ENCODE peak calls at places on chromosomes 2 and 18, in ten cellular contexts. L, Y, Z, A, T, X, M, G, S and Q are unnamed samples.

GRCh38 chr2:101473581-101473910 is 1.4 kb downstream of the RFX8 start:
- DNase-seq in L (no peak), Y (no peak), Z (peak; percentile 7), A (peak; percentile 26), T (no peak), X (no peak), M (peak; percentile 45), G (no peak), S (no peak), Q (no peak)

GRCh38 chr18:50192903-50193795 is 1.8 kb downstream of the MYO5B start:
- DNase-seq in L (no peak), Y (no peak), Z (peak; percentile 4), A (no peak), T (no peak), X (no peak), M (no peak), G (no peak), S (no peak), Q (no peak)

GRCh38 chr18:48825101-48825745 is 125.5 kb downstream of the SMAD7 start:
- DNase-seq in L (no peak), Y (no peak), Z (no peak), A (no peak), T (no peak), X (no peak), M (no peak), G (no peak), S (no peak), Q (no peak)

GRCh38 chr2:222861411-222862067 is 703 bp downstream of the ACSL3 start:
- DNase-seq in L (peak; percentile 30), Y (peak; percentile 29), Z (no peak), A (peak; percentile 41), T (no peak), X (no peak), M (no peak), G (peak; percentile 51), S (no peak), Q (peak; percentile 46)

GRCh38 chr2:164840458-164840929 is 1.1 kb downstream of the COBLL1 start:
- DNase-seq in L (peak; percentile 13), Y (no peak), Z (peak; percentile 37), A (peak; percentile 8), T (no peak), X (no peak), M (no peak), G (peak; percentile 44), S (no peak), Q (peak; percentile 53)

GRCh38 chr2:158458617-158458920 is 1.8 kb downstream of the PKP4 start:
- DNase-seq in L (no peak), Y (peak; percentile 27), Z (no peak), A (no peak), T (no peak), X (no peak), M (no peak), G (no peak), S (no peak), Q (no peak)

GRCh38 chr2:191666241-191666640 is 11.7 kb upstream of the NABP1 start:
- DNase-seq in L (no peak), Y (no peak), Z (no peak), A (no peak), T (no peak), X (no peak), M (no peak), G (no peak), S (no peak), Q (no peak)

GRCh38 chr2:106269591-106270291 is 75.6 kb upstream of the UXS1 start:
- DNase-seq in L (peak; percentile 47), Y (no peak), Z (peak; percentile 34), A (no peak), T (no peak), X (no peak), M (no peak), G (peak; percentile 55), S (no peak), Q (no peak)

GRCh38 chr2:84878459-84878858 is 2.4 kb downstream of the TRABD2A start:
- DNase-seq in L (no peak), Y (no peak), Z (no peak), A (no peak), T (no peak), X (no peak), M (no peak), G (no peak), S (no peak), Q (no peak)

GRCh38 chr2:150159300-150159699 is 328.2 kb downstream of the RND3 start:
- DNase-seq in L (no peak), Y (no peak), Z (no peak), A (no peak), T (no peak), X (no peak), M (no peak), G (no peak), S (no peak), Q (no peak)

GRCh38 chr2:215907147-215907546 is 106.2 kb downstream of the MREG start:
- DNase-seq in L (no peak), Y (no peak), Z (no peak), A (no peak), T (no peak), X (no peak), M (no peak), G (no peak), S (no peak), Q (no peak)

GRCh38 chr2:46196871-46197462 is 100.2 kb upstream of the EPAS1 start:
- DNase-seq in L (no peak), Y (no peak), Z (no peak), A (no peak), T (peak; percentile 36), X (no peak), M (no peak), G (no peak), S (no peak), Q (no peak)

GRCh38 chr2:239913632-239914417 is 111.3 kb downstream of the NDUFA10 start:
- DNase-seq in L (no peak), Y (no peak), Z (no peak), A (no peak), T (no peak), X (no peak), M (no peak), G (no peak), S (no peak), Q (no peak)

GRCh38 chr2:55838653-55839052 is 84.9 kb downstream of the EFEMP1 start:
- DNase-seq in L (no peak), Y (no peak), Z (peak; percentile 22), A (no peak), T (no peak), X (no peak), M (no peak), G (no peak), S (no peak), Q (no peak)

GRCh38 chr18:75285876-75286275 is 75.3 kb downstream of the TSHZ1 start:
- DNase-seq in L (no peak), Y (no peak), Z (no peak), A (no peak), T (no peak), X (no peak), M (no peak), G (no peak), S (no peak), Q (no peak)

GRCh38 chr2:54671010-54671409 is 52.5 kb upstream of the EML6 start:
- DNase-seq in L (no peak), Y (no peak), Z (no peak), A (no peak), T (no peak), X (no peak), M (no peak), G (no peak), S (no peak), Q (no peak)

GRCh38 chr2:201419057-201419635 is 32.1 kb downstream of the TRAK2 start:
- DNase-seq in L (no peak), Y (no peak), Z (peak; percentile 30), A (no peak), T (no peak), X (no peak), M (no peak), G (no peak), S (no peak), Q (no peak)

GRCh38 chr2:215917953-215918620 is 95.3 kb downstream of the MREG start:
- DNase-seq in L (no peak), Y (no peak), Z (peak; percentile 75), A (peak; percentile 43), T (no peak), X (peak; percentile 65), M (peak; percentile 75), G (no peak), S (no peak), Q (no peak)

GRCh38 chr2:60028819-60029218 is 524.6 kb downstream of the BCL11A start:
- DNase-seq in L (no peak), Y (no peak), Z (peak; percentile 61), A (no peak), T (no peak), X (no peak), M (no peak), G (no peak), S (no peak), Q (no peak)

GRCh38 chr2:36318547-36318946 is 37.0 kb upstream of the CRIM1 start:
- DNase-seq in L (no peak), Y (no peak), Z (peak; percentile 24), A (peak; percentile 22), T (no peak), X (no peak), M (no peak), G (no peak), S (no peak), Q (no peak)

GRCh38 chr2:112583497-112584133 is 794 bp upstream of the CHCHD5 start:
- DNase-seq in L (no peak), Y (no peak), Z (no peak), A (no peak), T (no peak), X (no peak), M (no peak), G (no peak), S (no peak), Q (peak; percentile 37)

GRCh38 chr2:39530423-39530866 is 93.4 kb upstream of the MAP4K3 start:
- DNase-seq in L (no peak), Y (no peak), Z (peak; percentile 45), A (peak; percentile 50), T (peak; percentile 46), X (no peak), M (peak; percentile 66), G (no peak), S (no peak), Q (no peak)

GRCh38 chr2:70656421-70657010 is 102.9 kb upstream of the TGFA start:
- DNase-seq in L (no peak), Y (no peak), Z (no peak), A (no peak), T (no peak), X (no peak), M (no peak), G (no peak), S (peak; percentile 8), Q (no peak)

GRCh38 chr2:222410534-222410933 is 13.8 kb upstream of the SGPP2 start:
- DNase-seq in L (no peak), Y (no peak), Z (peak; percentile 8), A (no peak), T (no peak), X (no peak), M (no peak), G (no peak), S (no peak), Q (peak; percentile 43)

GRCh38 chr18:44309185-44309584 is 371.5 kb upstream of the SETBP1 start:
- DNase-seq in L (no peak), Y (no peak), Z (peak; percentile 15), A (no peak), T (peak; percentile 22), X (peak; percentile 24), M (peak; percentile 21), G (no peak), S (no peak), Q (no peak)

GRCh38 chr18:75554644-75555043 is 127.1 kb upstream of the SMIM21 start:
- DNase-seq in L (no peak), Y (no peak), Z (no peak), A (no peak), T (no peak), X (no peak), M (no peak), G (no peak), S (no peak), Q (no peak)

GRCh38 chr2:202267495-202267894 is 1.9 kb downstream of the NOP58 start:
- DNase-seq in L (no peak), Y (peak; percentile 64), Z (no peak), A (peak; percentile 10), T (no peak), X (no peak), M (no peak), G (no peak), S (no peak), Q (no peak)

GRCh38 chr2:240425236-240425615 is 10.2 kb upstream of the GPC1 start:
- DNase-seq in L (no peak), Y (no peak), Z (no peak), A (no peak), T (no peak), X (no peak), M (no peak), G (no peak), S (no peak), Q (no peak)